ENCODE peak calls at places on chromosomes 6 and 20, in eight cellular contexts. C, K, B, R, G, H, J and V are unnamed samples. For H3K4me1 and H3K36me3, the result is how much of the 10 kb centered on the place peaks cover.

GRCh38 chr6:140897804-140898573 is 1234.7 kb upstream of the GJE1 start:
- DNase-seq in H (peak), R (peak), G (no peak), B (no peak), K (no peak), J (peak), C (no peak), V (peak)

GRCh38 chr6:52161689-52162438 is 24.3 kb upstream of the IL17A start:
- DNase-seq in G (no peak), H (no peak), C (no peak), K (no peak), R (no peak), B (no peak), J (no peak), V (no peak)

GRCh38 chr20:15831201-15831600 is 742.0 kb downstream of the KIF16B start:
- DNase-seq in G (no peak), K (no peak), J (no peak), C (no peak), R (no peak), H (no peak), B (no peak), V (no peak)

GRCh38 chr6:86937219-86938079 is at the start of gene HTR1E:
- DNase-seq in G (peak), H (no peak), R (peak), B (no peak), K (no peak), J (peak), C (no peak), V (no peak)

GRCh38 chr6:123733180-123733579 is 70.5 kb upstream of the NKAIN2 start:
- DNase-seq in C (no peak), H (no peak), G (no peak), K (no peak), R (no peak), B (no peak), J (no peak), V (no peak)

GRCh38 chr6:94272327-94272726 is 853.0 kb upstream of the EPHA7 start:
- DNase-seq in H (no peak), R (no peak), B (no peak), G (no peak), K (no peak), C (no peak), J (no peak), V (no peak)

GRCh38 chr6:38400101-38400500 is 239.6 kb downstream of the BTBD9 start:
- DNase-seq in R (no peak), J (no peak), G (no peak), H (no peak), C (no peak), B (no peak), K (no peak), V (no peak)

GRCh38 chr6:134230087-134230717 is 87.7 kb downstream of the SGK1 start:
- DNase-seq in B (no peak), C (no peak), H (no peak), J (no peak), K (no peak), R (no peak), G (no peak), V (no peak)

GRCh38 chr6:70135783-70136182 is 167.1 kb downstream of the COL9A1 start:
- DNase-seq in G (no peak), C (no peak), B (no peak), H (no peak), K (no peak), J (no peak), R (no peak), V (no peak)

GRCh38 chr6:169979873-169980440 is 228.5 kb downstream of the ERMARD start:
- DNase-seq in G (no peak), H (peak), J (peak), C (peak), B (no peak), K (no peak), R (no peak), V (no peak)

GRCh38 chr6:162854734-162855191 is 127.0 kb downstream of the PACRG start:
- DNase-seq in C (no peak), B (no peak), H (no peak), J (peak), R (no peak), G (no peak), K (no peak), V (no peak)

GRCh38 chr6:98787401-98787800 is 47.0 kb upstream of the POU3F2 start:
- DNase-seq in B (no peak), H (no peak), C (no peak), J (no peak), K (no peak), G (no peak), R (no peak), V (no peak)

GRCh38 chr6:30013296-30013922 is 47.7 kb upstream of the POLR1H start:
- DNase-seq in C (no peak), B (no peak), H (no peak), K (no peak), R (peak), J (no peak), G (peak), V (no peak)

GRCh38 chr20:53929974-53930650 is 140.3 kb downstream of the BCAS1 start:
- DNase-seq in H (no peak), R (no peak), G (no peak), J (no peak), K (peak), B (no peak), C (peak), V (no peak)

GRCh38 chr6:56652994-56653393 is 10.3 kb upstream of the DST start:
- DNase-seq in K (no peak), R (no peak), J (no peak), C (no peak), G (no peak), B (no peak), H (no peak), V (no peak)

GRCh38 chr6:149897855-149898744 is at the start of gene RAET1E:
- DNase-seq in G (no peak), C (peak), R (no peak), H (no peak), K (no peak), B (no peak), J (peak), V (peak)

GRCh38 chr20:57633945-57634491 is 13.8 kb upstream of the ZBP1 start:
- DNase-seq in R (no peak), C (no peak), G (no peak), B (no peak), H (no peak), J (no peak), K (no peak), V (no peak)

GRCh38 chr20:4808872-4809271 is 87.2 kb downstream of the PRND start:
- DNase-seq in J (no peak), G (no peak), K (no peak), B (no peak), R (no peak), H (no peak), C (no peak), V (no peak)

GRCh38 chr6:15464211-15464725 is 198.6 kb downstream of the DTNBP1 start:
- DNase-seq in J (no peak), B (no peak), K (no peak), C (no peak), R (peak), H (no peak), G (no peak), V (peak)

GRCh38 chr6:157561929-157562810 is 181.2 kb downstream of the ZDHHC14 start:
- DNase-seq in B (no peak), R (no peak), C (no peak), G (no peak), H (no peak), K (peak), J (peak), V (peak)

GRCh38 chr6:157538163-157538562 is 157.2 kb downstream of the ZDHHC14 start:
- DNase-seq in J (no peak), R (no peak), C (no peak), G (no peak), B (no peak), K (no peak), H (no peak), V (no peak)

GRCh38 chr6:166705070-166705469 is 78.0 kb upstream of the RPS6KA2 start:
- DNase-seq in H (no peak), K (no peak), C (no peak), G (no peak), B (no peak), J (no peak), R (no peak), V (no peak)

GRCh38 chr6:87407531-87407895 is 259 bp upstream of the CFAP206 start:
- DNase-seq in H (peak), G (no peak), B (no peak), J (no peak), K (no peak), C (no peak), R (no peak), V (no peak)

GRCh38 chr6:153790048-153790447 is 249.0 kb upstream of the OPRM1 start:
- DNase-seq in H (no peak), G (no peak), R (no peak), K (no peak), B (no peak), J (no peak), C (no peak), V (no peak)

GRCh38 chr6:29755295-29755871 is 32.1 kb downstream of the HLA-F start:
- DNase-seq in B (no peak), H (no peak), C (no peak), G (no peak), K (no peak), J (no peak), R (no peak), V (no peak)

GRCh38 chr20:1946762-1947534 is 46.9 kb downstream of the PDYN start:
- DNase-seq in H (peak), R (no peak), K (no peak), G (peak), J (peak), C (peak), B (no peak), V (no peak)
- H3K4me1 ChIP-seq in H (under half), R (under half), K (under half), G (under half), J (under half), C (half or more), B (under half), V (under half)

GRCh38 chr6:40957616-40958492 is 81.2 kb downstream of the UNC5CL start:
- DNase-seq in J (no peak), C (no peak), G (no peak), K (no peak), R (no peak), B (no peak), H (no peak), V (no peak)
- TF ChIP-seq EP300 in J (no peak), C (no peak), G (no peak), K (no peak), R (no peak), B (no peak), H (no peak), V (no peak)

GRCh38 chr6:108995296-108995695 is 99.3 kb downstream of the SESN1 start:
- DNase-seq in B (no peak), C (no peak), H (no peak), G (no peak), K (no peak), R (no peak), J (no peak), V (no peak)
- H3K36me3 ChIP-seq in B (half or more), C (half or more), H (under half), G (under half), K (under half), R (under half), J (half or more), V (under half)

GRCh38 chr6:7144810-7145209 is 37.0 kb downstream of the RREB1 start:
- DNase-seq in B (no peak), J (no peak), R (no peak), C (no peak), G (no peak), K (no peak), H (no peak), V (no peak)
- H3K4me1 ChIP-seq in B (half or more), J (half or more), R (half or more), C (half or more), G (under half), K (half or more), H (under half), V (half or more)